ENCODE peak calls at places on chromosomes 6 and 20, in four cellular contexts. Y is spleen, R is AG04450, P is GM23338. X is an unnamed sample.
A peak's percentile ranks its signal among the peaks of the same experiment; 100 is the strongest.

GRCh38 chr6:15023448-15023847 is 222.4 kb upstream of the JARID2 start:
- DNase-seq in Y (no peak), R (no peak), P (no peak), X (no peak)

GRCh38 chr6:89122625-89123024 is 4.8 kb upstream of the SRSF12 start:
- DNase-seq in Y (no peak), R (no peak), P (peak; percentile 56), X (peak; percentile 23)

GRCh38 chr6:111759836-111760785 is 113.1 kb downstream of the FYN start:
- DNase-seq in Y (no peak), R (peak; percentile 71), P (peak; percentile 36), X (no peak)

GRCh38 chr6:152170313-152170701 is 362.8 kb downstream of the ESR1 start:
- DNase-seq in Y (no peak), R (no peak), P (peak; percentile 40), X (no peak)

GRCh38 chr6:155078331-155078745 is 83.2 kb downstream of the TIAM2 start:
- DNase-seq in Y (no peak), R (no peak), P (no peak), X (no peak)

GRCh38 chr6:125781307-125781868 is 9.4 kb upstream of the NCOA7 start:
- DNase-seq in Y (peak; percentile 76), R (no peak), P (peak; percentile 22), X (peak; percentile 5)

GRCh38 chr6:87918461-87918941 is 129.1 kb upstream of the SPACA1 start:
- DNase-seq in Y (no peak), R (no peak), P (peak; percentile 4), X (no peak)

GRCh38 chr6:166075925-166076324 is 91.7 kb downstream of the TBXT start:
- DNase-seq in Y (no peak), R (no peak), P (no peak), X (no peak)

GRCh38 chr6:41878246-41878645 is 16.9 kb downstream of the USP49 start:
- DNase-seq in Y (no peak), R (peak; percentile 41), P (peak; percentile 74), X (peak; percentile 15)

GRCh38 chr6:111555041-111555440 is 50.6 kb downstream of the TRAF3IP2 start:
- DNase-seq in Y (no peak), R (no peak), P (no peak), X (no peak)

GRCh38 chr20:38748863-38749153 is 548 bp downstream of the ACTR5 start:
- DNase-seq in Y (no peak), R (no peak), P (no peak), X (no peak)

GRCh38 chr6:48474764-48475674 is 364.0 kb upstream of the PTCHD4 start:
- DNase-seq in Y (no peak), R (no peak), P (no peak), X (no peak)

GRCh38 chr6:44504321-44504761 is 116.8 kb downstream of the CDC5L start:
- DNase-seq in Y (no peak), R (no peak), P (no peak), X (no peak)

GRCh38 chr6:144601221-144601620 is 316.1 kb downstream of the UTRN start:
- DNase-seq in Y (no peak), R (no peak), P (no peak), X (no peak)

GRCh38 chr20:47263502-47264084 is 92.9 kb downstream of the ZMYND8 start:
- DNase-seq in Y (no peak), R (no peak), P (no peak), X (no peak)

GRCh38 chr20:53208110-53208908 is 236.2 kb downstream of the TSHZ2 start:
- DNase-seq in Y (no peak), R (no peak), P (peak; percentile 85), X (no peak)

GRCh38 chr20:44748005-44748370 is 2.3 kb downstream of the KCNK15 start:
- DNase-seq in Y (no peak), R (no peak), P (no peak), X (no peak)

GRCh38 chr6:67411036-67411435 is 1224.0 kb upstream of the ADGRB3 start:
- DNase-seq in Y (no peak), R (no peak), P (no peak), X (no peak)

GRCh38 chr6:159679091-159680077 is 13.7 kb downstream of the SOD2 start:
- DNase-seq in Y (no peak), R (peak; percentile 55), P (no peak), X (no peak)

GRCh38 chr6:24859608-24860007 is 60.9 kb upstream of the ARMH2 start:
- DNase-seq in Y (no peak), R (no peak), P (no peak), X (no peak)

GRCh38 chr6:122476131-122476530 is 4.5 kb upstream of the SERINC1 start:
- DNase-seq in Y (no peak), R (no peak), P (peak; percentile 67), X (no peak)

GRCh38 chr6:107154131-107154906 is 39.0 kb upstream of the BEND3 start:
- DNase-seq in Y (no peak), R (no peak), P (peak; percentile 95), X (no peak)

GRCh38 chr20:57877995-57878394 is 168.2 kb upstream of the PMEPA1 start:
- DNase-seq in Y (no peak), R (no peak), P (no peak), X (no peak)

GRCh38 chr20:219290-220115 is 7.6 kb upstream of the DEFB129 start:
- DNase-seq in Y (no peak), R (no peak), P (peak; percentile 78), X (peak; percentile 19)

GRCh38 chr20:57211949-57212889 is 54.2 kb downstream of the BMP7 start:
- DNase-seq in Y (no peak), R (peak; percentile 44), P (peak; percentile 71), X (peak; percentile 93)

GRCh38 chr20:57747889-57748456 is 38.2 kb upstream of the PMEPA1 start:
- DNase-seq in Y (peak; percentile 69), R (no peak), P (no peak), X (no peak)

GRCh38 chr6:109139109-109139508 is 43.8 kb downstream of the CEP57L1 start:
- DNase-seq in Y (no peak), R (no peak), P (no peak), X (no peak)

GRCh38 chr6:106773482-106773881 is 144.1 kb downstream of the QRSL1 start:
- DNase-seq in Y (no peak), R (no peak), P (no peak), X (no peak)

GRCh38 chr6:158536084-158536890 is 23.6 kb upstream of the TMEM181 start:
- DNase-seq in Y (peak; percentile 85), R (no peak), P (peak; percentile 92), X (peak; percentile 14)